ENCODE peak calls at places on chromosomes 16 and 17, in seven cellular contexts. I is AG10803, O is neural progenitor cell, P is natural killer cell, K is fibroblast of lung, H is neural crest cell, X is mucosa of descending colon. C is an unnamed sample.

GRCh38 chr17:8741366-8741765 is 3.3 kb downstream of the CCDC42 start:
- DNase-seq in H (no peak), K (no peak), P (no peak), X (no peak), I (no peak), O (no peak), C (no peak)

GRCh38 chr17:19348081-19348650 is 14.4 kb downstream of the B9D1 start:
- DNase-seq in I (no peak), P (no peak), X (no peak), O (no peak), H (no peak), K (no peak), C (no peak)

GRCh38 chr16:1154291-1154886 is 1.5 kb downstream of the CACNA1H start:
- DNase-seq in H (no peak), O (peak), X (peak), K (no peak), I (no peak), P (no peak), C (peak)

GRCh38 chr17:2571523-2572303 is 21.7 kb upstream of the PAFAH1B1 start:
- DNase-seq in P (no peak), X (no peak), I (no peak), O (no peak), K (no peak), H (no peak), C (no peak)

GRCh38 chr17:29918922-29919856 is 10.8 kb downstream of the SSH2 start:
- DNase-seq in P (no peak), K (no peak), H (no peak), O (no peak), I (peak), X (no peak), C (no peak)

GRCh38 chr17:58614854-58615409 is 76.9 kb downstream of the TEX14 start:
- DNase-seq in H (no peak), O (no peak), K (no peak), P (no peak), X (no peak), I (no peak), C (no peak)

GRCh38 chr17:28467456-28468025 is 5.9 kb upstream of the SLC13A2 start:
- DNase-seq in P (no peak), X (no peak), O (no peak), K (peak), H (no peak), I (peak), C (no peak)

GRCh38 chr17:44220211-44221071 is 966 bp upstream of the UBTF start:
- DNase-seq in H (peak), P (peak), K (peak), I (peak), O (peak), X (peak), C (peak)

GRCh38 chr17:39156491-39156890 is 5.1 kb upstream of the PLXDC1 start:
- DNase-seq in I (no peak), P (no peak), O (no peak), K (no peak), H (no peak), X (no peak), C (no peak)

GRCh38 chr17:29179232-29180036 is 764 bp downstream of the MYO18A start:
- DNase-seq in K (no peak), H (peak), P (no peak), X (peak), I (no peak), O (peak), C (peak)

GRCh38 chr16:16175296-16175695 is 48.0 kb downstream of the ABCC6 start:
- DNase-seq in I (no peak), H (no peak), O (no peak), P (no peak), X (no peak), K (no peak), C (no peak)

GRCh38 chr16:85707528-85708095 is 18.9 kb upstream of the GINS2 start:
- DNase-seq in I (no peak), K (no peak), P (no peak), X (no peak), H (no peak), O (no peak), C (no peak)

GRCh38 chr17:65088621-65089385 is 32.3 kb upstream of the GNA13 start:
- DNase-seq in K (no peak), X (no peak), H (no peak), P (no peak), O (no peak), I (no peak), C (no peak)

GRCh38 chr17:6443692-6444572 is at the start of gene PIMREG:
- DNase-seq in I (peak), X (peak), K (peak), H (peak), P (peak), O (peak), C (peak)

GRCh38 chr17:56074366-56074765 is 78.9 kb upstream of the ANKFN1 start:
- DNase-seq in I (no peak), O (no peak), P (no peak), X (no peak), K (no peak), H (no peak), C (no peak)

GRCh38 chr17:19728114-19728495 is 11.7 kb upstream of the SLC47A2 start:
- DNase-seq in O (no peak), H (no peak), K (peak), P (no peak), I (peak), X (peak), C (no peak)

GRCh38 chr16:20838250-20838649 is 31.9 kb downstream of the REXO5 start:
- DNase-seq in K (no peak), I (no peak), X (no peak), P (no peak), H (no peak), O (no peak), C (no peak)

GRCh38 chr17:65509032-65509431 is 52.4 kb downstream of the AXIN2 start:
- DNase-seq in O (no peak), K (no peak), H (no peak), P (no peak), I (no peak), X (no peak), C (no peak)

GRCh38 chr16:85262558-85263196 is 150.4 kb upstream of the CIBAR2 start:
- DNase-seq in I (no peak), O (no peak), K (peak), P (no peak), H (no peak), X (no peak), C (no peak)

GRCh38 chr16:11583889-11584565 is 2.7 kb downstream of the LITAF start:
- DNase-seq in P (no peak), X (peak), K (no peak), H (no peak), O (no peak), I (no peak), C (no peak)

GRCh38 chr16:70553175-70553574 is 29.6 kb downstream of the SF3B3 start:
- DNase-seq in X (no peak), K (peak), I (peak), O (no peak), H (no peak), P (no peak), C (no peak)

GRCh38 chr17:16352303-16352837 is 899 bp downstream of the CENPV start:
- DNase-seq in O (peak), I (peak), P (no peak), X (peak), K (peak), H (peak), C (peak)

GRCh38 chr17:67051155-67051538 is 6.8 kb downstream of the CACNG1 start:
- DNase-seq in K (no peak), P (no peak), H (no peak), O (no peak), X (no peak), I (no peak), C (no peak)

GRCh38 chr16:71320021-71320420 is 30.8 kb upstream of the CMTR2 start:
- DNase-seq in O (no peak), H (no peak), I (no peak), P (no peak), X (no peak), K (no peak), C (no peak)

GRCh38 chr17:1179635-1180433 is at the start of gene ABR:
- DNase-seq in P (peak), I (peak), H (peak), K (peak), O (peak), X (peak), C (peak)

GRCh38 chr17:72515291-72516065 is 394.7 kb downstream of the SOX9 start:
- DNase-seq in X (peak), P (no peak), H (no peak), K (peak), I (no peak), O (peak), C (no peak)

GRCh38 chr17:77957215-77957868 is 1.2 kb upstream of the TNRC6C start:
- DNase-seq in P (no peak), K (peak), H (peak), I (peak), X (peak), O (peak), C (no peak)

GRCh38 chr17:64679710-64680216 is 17.7 kb upstream of the SMURF2 start:
- DNase-seq in H (no peak), K (peak), P (no peak), O (no peak), X (no peak), I (peak), C (no peak)

GRCh38 chr17:37017355-37017754 is 68.6 kb downstream of the AATF start:
- DNase-seq in X (no peak), K (no peak), H (no peak), I (no peak), O (no peak), P (no peak), C (no peak)

GRCh38 chr17:45639297-45639849 is 144.7 kb upstream of the CRHR1 start:
- DNase-seq in H (no peak), P (no peak), X (no peak), I (no peak), O (no peak), K (no peak), C (no peak)

GRCh38 chr16:50667497-50668367 is 13.4 kb downstream of the SNX20 start:
- DNase-seq in O (no peak), I (no peak), H (no peak), X (no peak), K (no peak), P (no peak), C (no peak)
- TF ChIP-seq CTCF in O (no peak), I (no peak), H (no peak), X (no peak), K (no peak), P (no peak), C (no peak)

GRCh38 chr16:88747588-88748301 is 37.3 kb downstream of the PIEZO1 start:
- DNase-seq in K (no peak), X (peak), H (no peak), I (no peak), P (no peak), O (no peak), C (no peak)
- TF ChIP-seq CTCF in K (peak), X (no peak), H (peak), I (peak), P (no peak), O (peak), C (no peak)

GRCh38 chr17:40862985-40863733 is 3.9 kb downstream of the KRT12 start:
- DNase-seq in X (no peak), I (no peak), K (no peak), H (peak), P (no peak), O (peak), C (peak)
- TF ChIP-seq CTCF in X (no peak), I (peak), K (peak), H (peak), P (no peak), O (peak), C (peak)

GRCh38 chr16:51542856-51543510 is 391.9 kb upstream of the SALL1 start:
- DNase-seq in X (no peak), H (peak), P (no peak), O (peak), I (no peak), K (peak), C (peak)

GRCh38 chr16:51549836-51550235 is 398.8 kb upstream of the SALL1 start:
- DNase-seq in P (no peak), K (no peak), O (no peak), I (peak), X (no peak), H (no peak), C (no peak)

GRCh38 chr16:51540259-51540658 is 389.2 kb upstream of the SALL1 start:
- DNase-seq in H (no peak), P (no peak), I (peak), O (no peak), K (peak), X (no peak), C (no peak)

GRCh38 chr16:51545951-51546350 is 394.9 kb upstream of the SALL1 start:
- DNase-seq in P (no peak), O (no peak), K (no peak), I (no peak), H (no peak), X (no peak), C (no peak)

DNA sequence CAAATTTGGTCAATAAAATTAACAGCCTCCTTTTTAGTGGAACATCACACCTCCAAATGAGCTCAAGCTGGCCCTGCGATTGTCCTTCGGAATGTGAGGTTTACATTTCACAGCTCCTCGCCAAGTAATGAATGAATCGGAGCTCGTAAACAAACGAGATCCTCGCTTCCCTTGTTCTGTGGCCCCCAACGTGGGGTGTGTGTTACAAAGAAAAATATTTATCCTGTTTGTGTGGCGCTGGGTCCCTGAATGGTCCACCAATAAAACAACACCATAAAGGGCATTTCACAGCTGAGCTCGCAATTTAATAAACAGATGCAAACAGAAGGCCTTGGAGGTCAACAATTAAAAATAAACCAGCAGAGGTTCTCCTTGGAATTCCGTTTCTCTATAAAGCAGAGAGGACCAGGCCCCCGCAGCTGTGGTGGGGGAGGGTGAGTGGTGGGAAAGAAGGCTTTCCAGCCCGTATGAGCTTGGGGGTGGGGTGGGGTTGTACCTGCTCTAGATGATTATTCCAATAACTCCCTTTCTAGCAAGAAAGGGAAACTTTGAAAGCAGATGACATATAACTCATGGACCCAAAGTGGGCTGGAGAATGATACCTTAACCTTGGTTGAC is 393.9 kb upstream of the SALL1 start:
- DNase-seq in H (no peak), I (no peak), K (no peak), P (no peak), X (no peak), O (peak), C (peak)
- TF ChIP-seq CTCF in H (no peak), I (no peak), K (no peak), P (no peak), X (no peak), O (no peak), C (no peak)

GRCh38 chr17:82188001-82188961 is 24.4 kb downstream of the CCDC57 start:
- DNase-seq in K (no peak), O (no peak), H (no peak), P (no peak), X (no peak), I (no peak), C (no peak)
- TF ChIP-seq CTCF in K (no peak), O (no peak), H (no peak), P (no peak), X (no peak), I (no peak), C (no peak)

DNA sequence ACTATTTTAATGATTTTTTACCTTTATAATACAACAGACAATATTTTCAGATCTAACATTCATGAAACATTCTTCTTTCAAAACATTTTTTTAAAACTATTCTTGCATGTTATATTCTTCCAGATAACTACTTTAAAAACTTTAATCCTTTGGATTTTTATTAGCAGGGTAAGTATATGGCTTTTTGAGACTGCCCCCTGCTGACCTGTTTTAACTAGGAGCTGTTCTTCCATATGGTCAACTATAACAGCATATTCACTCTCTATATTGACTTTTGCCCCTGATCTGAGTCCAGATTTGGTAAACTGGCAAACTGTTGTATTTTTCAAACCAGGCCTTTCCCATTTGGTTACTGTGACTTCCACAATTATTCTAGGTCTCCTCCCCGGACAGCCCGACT is 16.5 kb downstream of the ZNF18 start:
- DNase-seq in K (peak), P (no peak), O (no peak), H (no peak), X (no peak), I (no peak), C (no peak)
- TF ChIP-seq CTCF in K (peak), P (no peak), O (peak), H (peak), X (no peak), I (peak), C (no peak)

GRCh38 chr16:67128417-67128816 is 18.7 kb downstream of the PHAF1 start:
- DNase-seq in K (no peak), O (no peak), I (no peak), H (no peak), P (no peak), X (no peak), C (no peak)
- TF ChIP-seq CTCF in K (no peak), O (no peak), I (no peak), H (no peak), P (no peak), X (no peak), C (no peak)

DNA sequence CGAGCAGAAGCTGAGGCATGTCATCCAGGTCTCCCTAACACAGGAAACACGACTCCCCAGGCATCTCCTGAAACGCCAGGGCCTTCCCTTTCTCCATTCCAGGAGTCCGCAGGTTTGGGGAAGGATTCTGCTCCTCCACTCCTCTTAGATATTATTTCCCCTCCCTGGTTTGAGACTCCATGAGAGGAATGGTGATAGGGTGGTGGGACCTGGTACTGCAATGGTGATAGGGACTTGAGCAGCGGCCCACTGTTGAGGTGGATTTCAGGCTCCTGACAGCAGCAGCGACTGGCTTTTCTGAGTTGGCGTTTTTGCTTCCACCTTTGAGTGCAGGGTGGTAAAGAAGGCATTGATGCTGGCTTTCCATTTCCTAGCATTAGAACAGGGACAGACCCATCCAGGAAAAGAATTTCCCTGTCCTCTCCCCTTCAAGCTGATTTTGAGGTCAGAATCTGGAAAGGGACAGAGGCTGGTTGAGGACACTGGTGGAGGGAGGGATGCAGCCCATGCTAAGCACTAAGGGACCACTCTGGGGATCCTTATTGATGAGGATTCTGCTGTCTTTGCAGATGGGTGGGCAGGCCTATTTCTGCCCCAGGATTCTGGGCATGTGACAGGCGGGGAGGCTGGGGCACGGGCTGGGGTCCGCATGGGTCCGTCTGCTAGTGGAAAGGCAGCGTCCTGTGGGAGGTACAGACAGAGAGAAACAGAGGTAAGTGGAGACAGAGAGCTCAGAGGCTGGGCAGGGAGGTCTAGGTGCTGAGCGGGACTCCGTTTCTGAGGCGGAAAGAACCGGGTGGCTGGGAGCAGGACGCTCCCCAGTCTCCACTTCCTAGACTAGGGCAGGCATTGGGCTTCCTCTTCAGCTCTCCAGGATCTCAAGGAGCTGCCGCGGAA is 1.3 kb upstream of the TBX4 start:
- DNase-seq in K (no peak), O (peak), H (no peak), X (no peak), P (no peak), I (no peak), C (no peak)
- TF ChIP-seq CTCF in K (no peak), O (peak), H (no peak), X (no peak), P (no peak), I (no peak), C (no peak)

GRCh38 chr17:50508573-50509460 is 578 bp downstream of the MYCBPAP start:
- DNase-seq in X (no peak), K (no peak), H (no peak), I (no peak), O (no peak), P (no peak), C (no peak)
- TF ChIP-seq CTCF in X (no peak), K (no peak), H (no peak), I (no peak), O (no peak), P (no peak), C (no peak)

GRCh38 chr16:83769397-83770008 is 38.3 kb upstream of the HSBP1 start:
- DNase-seq in H (no peak), X (no peak), O (no peak), P (no peak), K (no peak), I (no peak), C (no peak)
- TF ChIP-seq CTCF in H (no peak), X (no peak), O (no peak), P (no peak), K (no peak), I (no peak), C (no peak)

C was measured in nephron progenitor cell.